ENCODE peak calls at places on chromosomes 7 and 10, in seven cellular contexts. One of them, this sample, is unnamed.

GRCh38 chr7:33040803-33041516 is 21.6 kb downstream of the NT5C3A start:
- DNase-seq in NCI-H524: no peak
- DNase-seq in foreskin melanocyte: peak
- DNase-seq in activated naive CD8-positive, alpha-beta T cell treated with anti-CD3 and anti-CD28 coated beads, Interleukin-2, amount 50 U/mL, for 24 hours: peak
- DNase-seq in epithelial cell of esophagus: peak
- DNase-seq in LoVo: peak
- DNase-seq in posterior cingulate gyrus: no peak
- DNase-seq in this sample: peak

GRCh38 chr7:156475666-156476065 is 164.9 kb upstream of the RNF32 start:
- DNase-seq in NCI-H524: no peak
- DNase-seq in foreskin melanocyte: no peak
- DNase-seq in activated naive CD8-positive, alpha-beta T cell treated with anti-CD3 and anti-CD28 coated beads, Interleukin-2, amount 50 U/mL, for 24 hours: no peak
- DNase-seq in epithelial cell of esophagus: no peak
- DNase-seq in LoVo: peak
- DNase-seq in posterior cingulate gyrus: peak
- DNase-seq in this sample: peak

GRCh38 chr10:75925999-75926398 is 494.6 kb downstream of the LRMDA start:
- DNase-seq in NCI-H524: no peak
- DNase-seq in foreskin melanocyte: no peak
- DNase-seq in activated naive CD8-positive, alpha-beta T cell treated with anti-CD3 and anti-CD28 coated beads, Interleukin-2, amount 50 U/mL, for 24 hours: no peak
- DNase-seq in epithelial cell of esophagus: no peak
- DNase-seq in LoVo: no peak
- DNase-seq in posterior cingulate gyrus: no peak
- DNase-seq in this sample: no peak

GRCh38 chr7:96401200-96401599 is 79.3 kb upstream of the SLC25A13 start:
- DNase-seq in NCI-H524: no peak
- DNase-seq in foreskin melanocyte: no peak
- DNase-seq in activated naive CD8-positive, alpha-beta T cell treated with anti-CD3 and anti-CD28 coated beads, Interleukin-2, amount 50 U/mL, for 24 hours: no peak
- DNase-seq in epithelial cell of esophagus: no peak
- DNase-seq in LoVo: no peak
- DNase-seq in posterior cingulate gyrus: no peak
- DNase-seq in this sample: no peak

GRCh38 chr7:23306936-23307521 is 7.9 kb downstream of the MALSU1 start:
- DNase-seq in NCI-H524: no peak
- DNase-seq in foreskin melanocyte: no peak
- DNase-seq in activated naive CD8-positive, alpha-beta T cell treated with anti-CD3 and anti-CD28 coated beads, Interleukin-2, amount 50 U/mL, for 24 hours: no peak
- DNase-seq in epithelial cell of esophagus: no peak
- DNase-seq in LoVo: no peak
- DNase-seq in posterior cingulate gyrus: no peak
- DNase-seq in this sample: no peak

GRCh38 chr7:37342665-37343471 is 105.8 kb downstream of the ELMO1 start:
- DNase-seq in NCI-H524: no peak
- DNase-seq in foreskin melanocyte: no peak
- DNase-seq in activated naive CD8-positive, alpha-beta T cell treated with anti-CD3 and anti-CD28 coated beads, Interleukin-2, amount 50 U/mL, for 24 hours: peak
- DNase-seq in epithelial cell of esophagus: no peak
- DNase-seq in LoVo: no peak
- DNase-seq in posterior cingulate gyrus: no peak
- DNase-seq in this sample: no peak

GRCh38 chr10:124007773-124008145 is 85.6 kb downstream of the CHST15 start:
- DNase-seq in NCI-H524: no peak
- DNase-seq in foreskin melanocyte: no peak
- DNase-seq in activated naive CD8-positive, alpha-beta T cell treated with anti-CD3 and anti-CD28 coated beads, Interleukin-2, amount 50 U/mL, for 24 hours: no peak
- DNase-seq in epithelial cell of esophagus: no peak
- DNase-seq in LoVo: no peak
- DNase-seq in posterior cingulate gyrus: no peak
- DNase-seq in this sample: no peak

GRCh38 chr7:129774359-129774758 is 162.8 kb downstream of the NRF1 start:
- DNase-seq in NCI-H524: peak
- DNase-seq in foreskin melanocyte: no peak
- DNase-seq in activated naive CD8-positive, alpha-beta T cell treated with anti-CD3 and anti-CD28 coated beads, Interleukin-2, amount 50 U/mL, for 24 hours: no peak
- DNase-seq in epithelial cell of esophagus: no peak
- DNase-seq in LoVo: no peak
- DNase-seq in posterior cingulate gyrus: peak
- DNase-seq in this sample: no peak

GRCh38 chr7:156458011-156458410 is 182.6 kb upstream of the RNF32 start:
- DNase-seq in NCI-H524: no peak
- DNase-seq in foreskin melanocyte: no peak
- DNase-seq in activated naive CD8-positive, alpha-beta T cell treated with anti-CD3 and anti-CD28 coated beads, Interleukin-2, amount 50 U/mL, for 24 hours: no peak
- DNase-seq in epithelial cell of esophagus: no peak
- DNase-seq in LoVo: no peak
- DNase-seq in posterior cingulate gyrus: no peak
- DNase-seq in this sample: no peak

GRCh38 chr10:72893136-72893798 is at the start of gene OIT3:
- DNase-seq in NCI-H524: no peak
- DNase-seq in foreskin melanocyte: no peak
- DNase-seq in activated naive CD8-positive, alpha-beta T cell treated with anti-CD3 and anti-CD28 coated beads, Interleukin-2, amount 50 U/mL, for 24 hours: no peak
- DNase-seq in epithelial cell of esophagus: no peak
- DNase-seq in LoVo: no peak
- DNase-seq in posterior cingulate gyrus: no peak
- DNase-seq in this sample: no peak

GRCh38 chr10:33155720-33156638 is 178.5 kb downstream of the NRP1 start:
- DNase-seq in NCI-H524: no peak
- DNase-seq in foreskin melanocyte: no peak
- DNase-seq in activated naive CD8-positive, alpha-beta T cell treated with anti-CD3 and anti-CD28 coated beads, Interleukin-2, amount 50 U/mL, for 24 hours: no peak
- DNase-seq in epithelial cell of esophagus: peak
- DNase-seq in LoVo: peak
- DNase-seq in posterior cingulate gyrus: no peak
- DNase-seq in this sample: peak

GRCh38 chr10:49171326-49172140 is 16.7 kb downstream of the TMEM273 start:
- DNase-seq in NCI-H524: no peak
- DNase-seq in foreskin melanocyte: no peak
- DNase-seq in activated naive CD8-positive, alpha-beta T cell treated with anti-CD3 and anti-CD28 coated beads, Interleukin-2, amount 50 U/mL, for 24 hours: no peak
- DNase-seq in epithelial cell of esophagus: no peak
- DNase-seq in LoVo: no peak
- DNase-seq in posterior cingulate gyrus: no peak
- DNase-seq in this sample: no peak

GRCh38 chr7:4009720-4010119 is 672.4 kb upstream of the FOXK1 start:
- DNase-seq in NCI-H524: no peak
- DNase-seq in foreskin melanocyte: no peak
- DNase-seq in activated naive CD8-positive, alpha-beta T cell treated with anti-CD3 and anti-CD28 coated beads, Interleukin-2, amount 50 U/mL, for 24 hours: no peak
- DNase-seq in epithelial cell of esophagus: no peak
- DNase-seq in LoVo: no peak
- DNase-seq in posterior cingulate gyrus: peak
- DNase-seq in this sample: no peak

GRCh38 chr10:132185601-132186487 is 904 bp upstream of the DPYSL4 start:
- DNase-seq in NCI-H524: peak
- DNase-seq in foreskin melanocyte: no peak
- DNase-seq in activated naive CD8-positive, alpha-beta T cell treated with anti-CD3 and anti-CD28 coated beads, Interleukin-2, amount 50 U/mL, for 24 hours: peak
- DNase-seq in epithelial cell of esophagus: peak
- DNase-seq in LoVo: no peak
- DNase-seq in posterior cingulate gyrus: no peak
- DNase-seq in this sample: peak

GRCh38 chr10:50579491-50580259 is 44.1 kb downstream of the SGMS1 start:
- DNase-seq in NCI-H524: no peak
- DNase-seq in foreskin melanocyte: no peak
- DNase-seq in activated naive CD8-positive, alpha-beta T cell treated with anti-CD3 and anti-CD28 coated beads, Interleukin-2, amount 50 U/mL, for 24 hours: no peak
- DNase-seq in epithelial cell of esophagus: peak
- DNase-seq in LoVo: peak
- DNase-seq in posterior cingulate gyrus: no peak
- DNase-seq in this sample: no peak

GRCh38 chr10:52004342-52004949 is 305.1 kb upstream of the CSTF2T start:
- DNase-seq in NCI-H524: peak
- DNase-seq in foreskin melanocyte: peak
- DNase-seq in activated naive CD8-positive, alpha-beta T cell treated with anti-CD3 and anti-CD28 coated beads, Interleukin-2, amount 50 U/mL, for 24 hours: no peak
- DNase-seq in epithelial cell of esophagus: peak
- DNase-seq in LoVo: peak
- DNase-seq in posterior cingulate gyrus: no peak
- DNase-seq in this sample: peak

GRCh38 chr7:102860351-102860811 is 52.4 kb upstream of the LRRC17 start:
- DNase-seq in NCI-H524: no peak
- DNase-seq in foreskin melanocyte: peak
- DNase-seq in activated naive CD8-positive, alpha-beta T cell treated with anti-CD3 and anti-CD28 coated beads, Interleukin-2, amount 50 U/mL, for 24 hours: no peak
- DNase-seq in epithelial cell of esophagus: peak
- DNase-seq in LoVo: no peak
- DNase-seq in posterior cingulate gyrus: no peak
- DNase-seq in this sample: no peak

GRCh38 chr7:63014792-63015191 is 983.9 kb upstream of the ZNF722 start:
- DNase-seq in NCI-H524: no peak
- DNase-seq in foreskin melanocyte: no peak
- DNase-seq in activated naive CD8-positive, alpha-beta T cell treated with anti-CD3 and anti-CD28 coated beads, Interleukin-2, amount 50 U/mL, for 24 hours: no peak
- DNase-seq in epithelial cell of esophagus: no peak
- DNase-seq in LoVo: no peak
- DNase-seq in posterior cingulate gyrus: no peak
- DNase-seq in this sample: no peak

GRCh38 chr7:27156508-27156898 is at the start of gene HOXA7:
- DNase-seq in NCI-H524: peak
- DNase-seq in foreskin melanocyte: no peak
- DNase-seq in activated naive CD8-positive, alpha-beta T cell treated with anti-CD3 and anti-CD28 coated beads, Interleukin-2, amount 50 U/mL, for 24 hours: no peak
- DNase-seq in epithelial cell of esophagus: no peak
- DNase-seq in LoVo: peak
- DNase-seq in posterior cingulate gyrus: no peak
- DNase-seq in this sample: peak

GRCh38 chr7:31772211-31772610 is 85.2 kb downstream of the PPP1R17 start:
- DNase-seq in NCI-H524: no peak
- DNase-seq in foreskin melanocyte: no peak
- DNase-seq in activated naive CD8-positive, alpha-beta T cell treated with anti-CD3 and anti-CD28 coated beads, Interleukin-2, amount 50 U/mL, for 24 hours: no peak
- DNase-seq in epithelial cell of esophagus: no peak
- DNase-seq in LoVo: no peak
- DNase-seq in posterior cingulate gyrus: no peak
- DNase-seq in this sample: no peak

GRCh38 chr10:103884681-103885139 is 29.3 kb upstream of the SH3PXD2A start:
- DNase-seq in NCI-H524: peak
- DNase-seq in foreskin melanocyte: peak
- DNase-seq in activated naive CD8-positive, alpha-beta T cell treated with anti-CD3 and anti-CD28 coated beads, Interleukin-2, amount 50 U/mL, for 24 hours: peak
- DNase-seq in epithelial cell of esophagus: peak
- DNase-seq in LoVo: peak
- DNase-seq in posterior cingulate gyrus: no peak
- DNase-seq in this sample: peak

GRCh38 chr7:30348083-30348560 is 63.7 kb downstream of the ZNRF2 start:
- DNase-seq in NCI-H524: no peak
- DNase-seq in foreskin melanocyte: peak
- DNase-seq in activated naive CD8-positive, alpha-beta T cell treated with anti-CD3 and anti-CD28 coated beads, Interleukin-2, amount 50 U/mL, for 24 hours: peak
- DNase-seq in epithelial cell of esophagus: peak
- DNase-seq in LoVo: peak
- DNase-seq in posterior cingulate gyrus: no peak
- DNase-seq in this sample: peak

GRCh38 chr7:34823650-34824258 is 165.7 kb downstream of the NPSR1 start:
- DNase-seq in NCI-H524: peak
- DNase-seq in foreskin melanocyte: peak
- DNase-seq in activated naive CD8-positive, alpha-beta T cell treated with anti-CD3 and anti-CD28 coated beads, Interleukin-2, amount 50 U/mL, for 24 hours: peak
- DNase-seq in epithelial cell of esophagus: peak
- DNase-seq in LoVo: peak
- DNase-seq in posterior cingulate gyrus: peak
- DNase-seq in this sample: peak

GRCh38 chr10:75623310-75623940 is 192.0 kb downstream of the LRMDA start:
- DNase-seq in NCI-H524: no peak
- DNase-seq in foreskin melanocyte: peak
- DNase-seq in activated naive CD8-positive, alpha-beta T cell treated with anti-CD3 and anti-CD28 coated beads, Interleukin-2, amount 50 U/mL, for 24 hours: no peak
- DNase-seq in epithelial cell of esophagus: no peak
- DNase-seq in LoVo: no peak
- DNase-seq in posterior cingulate gyrus: no peak
- DNase-seq in this sample: no peak

GRCh38 chr7:122383934-122384333 is 79.4 kb upstream of the FEZF1 start:
- DNase-seq in NCI-H524: peak
- DNase-seq in foreskin melanocyte: no peak
- DNase-seq in activated naive CD8-positive, alpha-beta T cell treated with anti-CD3 and anti-CD28 coated beads, Interleukin-2, amount 50 U/mL, for 24 hours: no peak
- DNase-seq in epithelial cell of esophagus: peak
- DNase-seq in LoVo: no peak
- DNase-seq in posterior cingulate gyrus: no peak
- DNase-seq in this sample: peak

GRCh38 chr7:36006656-36007229 is 146.3 kb upstream of the EEPD1 start:
- DNase-seq in NCI-H524: no peak
- DNase-seq in foreskin melanocyte: no peak
- DNase-seq in activated naive CD8-positive, alpha-beta T cell treated with anti-CD3 and anti-CD28 coated beads, Interleukin-2, amount 50 U/mL, for 24 hours: no peak
- DNase-seq in epithelial cell of esophagus: no peak
- DNase-seq in LoVo: no peak
- DNase-seq in posterior cingulate gyrus: no peak
- DNase-seq in this sample: no peak

GRCh38 chr10:97333601-97334369 is 744 bp downstream of the FRAT2 start:
- DNase-seq in NCI-H524: no peak
- DNase-seq in foreskin melanocyte: peak
- DNase-seq in activated naive CD8-positive, alpha-beta T cell treated with anti-CD3 and anti-CD28 coated beads, Interleukin-2, amount 50 U/mL, for 24 hours: peak
- DNase-seq in epithelial cell of esophagus: peak
- DNase-seq in LoVo: no peak
- DNase-seq in posterior cingulate gyrus: peak
- DNase-seq in this sample: peak

GRCh38 chr10:87818505-87819273 is 663 bp upstream of the ATAD1 start:
- DNase-seq in NCI-H524: peak
- DNase-seq in foreskin melanocyte: no peak
- DNase-seq in activated naive CD8-positive, alpha-beta T cell treated with anti-CD3 and anti-CD28 coated beads, Interleukin-2, amount 50 U/mL, for 24 hours: peak
- DNase-seq in epithelial cell of esophagus: peak
- DNase-seq in LoVo: peak
- DNase-seq in posterior cingulate gyrus: peak
- DNase-seq in this sample: peak

GRCh38 chr7:131111-132094 is 61.0 kb upstream of the FAM20C start:
- DNase-seq in NCI-H524: no peak
- DNase-seq in foreskin melanocyte: no peak
- DNase-seq in activated naive CD8-positive, alpha-beta T cell treated with anti-CD3 and anti-CD28 coated beads, Interleukin-2, amount 50 U/mL, for 24 hours: no peak
- DNase-seq in epithelial cell of esophagus: no peak
- DNase-seq in LoVo: no peak
- DNase-seq in posterior cingulate gyrus: peak
- DNase-seq in this sample: no peak

GRCh38 chr7:46713868-46714596 is 793.0 kb upstream of the IGFBP3 start:
- DNase-seq in NCI-H524: no peak
- DNase-seq in foreskin melanocyte: no peak
- DNase-seq in activated naive CD8-positive, alpha-beta T cell treated with anti-CD3 and anti-CD28 coated beads, Interleukin-2, amount 50 U/mL, for 24 hours: no peak
- DNase-seq in epithelial cell of esophagus: no peak
- DNase-seq in LoVo: peak
- DNase-seq in posterior cingulate gyrus: no peak
- DNase-seq in this sample: peak

GRCh38 chr10:117768333-117769045 is 225.9 kb downstream of the EMX2 start:
- DNase-seq in NCI-H524: no peak
- DNase-seq in foreskin melanocyte: no peak
- DNase-seq in activated naive CD8-positive, alpha-beta T cell treated with anti-CD3 and anti-CD28 coated beads, Interleukin-2, amount 50 U/mL, for 24 hours: no peak
- DNase-seq in epithelial cell of esophagus: no peak
- DNase-seq in LoVo: no peak
- DNase-seq in posterior cingulate gyrus: no peak
- DNase-seq in this sample: no peak

GRCh38 chr7:150973571-150974451 is 4.3 kb downstream of the KCNH2 start:
- DNase-seq in NCI-H524: no peak
- DNase-seq in foreskin melanocyte: no peak
- DNase-seq in activated naive CD8-positive, alpha-beta T cell treated with anti-CD3 and anti-CD28 coated beads, Interleukin-2, amount 50 U/mL, for 24 hours: no peak
- DNase-seq in epithelial cell of esophagus: peak
- DNase-seq in LoVo: no peak
- DNase-seq in posterior cingulate gyrus: peak
- DNase-seq in this sample: no peak

GRCh38 chr7:73892003-73892975 is 31.3 kb downstream of the TMEM270 start:
- DNase-seq in NCI-H524: no peak
- DNase-seq in foreskin melanocyte: no peak
- DNase-seq in activated naive CD8-positive, alpha-beta T cell treated with anti-CD3 and anti-CD28 coated beads, Interleukin-2, amount 50 U/mL, for 24 hours: no peak
- DNase-seq in epithelial cell of esophagus: peak
- DNase-seq in LoVo: peak
- DNase-seq in posterior cingulate gyrus: no peak
- DNase-seq in this sample: no peak

This sample was measured in Caki2.